ENCODE peak calls at places on chromosomes 16 and 17, in six cellular contexts. One of them, this sample, is unnamed.

GRCh38 chr16:78183886-78184553 is 84.6 kb downstream of the WWOX start:
- DNase-seq in H1: no peak
- DNase-seq in brain microvascular endothelial cell: no peak
- DNase-seq in SK-N-MC: no peak
- DNase-seq in cardiac muscle cell: no peak
- DNase-seq in neural progenitor cell: no peak
- DNase-seq in this sample: no peak

GRCh38 chr16:58853830-58854229 is 119.7 kb upstream of the GOT2 start:
- DNase-seq in H1: no peak
- DNase-seq in neural progenitor cell: peak
- DNase-seq in cardiac muscle cell: no peak
- DNase-seq in SK-N-MC: no peak
- DNase-seq in brain microvascular endothelial cell: no peak
- DNase-seq in this sample: no peak

GRCh38 chr16:4194661-4195060 is 47.2 kb downstream of the SRL start:
- DNase-seq in brain microvascular endothelial cell: no peak
- DNase-seq in neural progenitor cell: no peak
- DNase-seq in SK-N-MC: no peak
- DNase-seq in cardiac muscle cell: no peak
- DNase-seq in H1: no peak
- DNase-seq in this sample: no peak

GRCh38 chr16:76854234-76854633 is 336.8 kb upstream of the MON1B start:
- DNase-seq in neural progenitor cell: no peak
- DNase-seq in SK-N-MC: no peak
- DNase-seq in brain microvascular endothelial cell: no peak
- DNase-seq in H1: no peak
- DNase-seq in cardiac muscle cell: peak
- DNase-seq in this sample: no peak

GRCh38 chr17:76527430-76528111 is 9.9 kb downstream of the CYGB start:
- DNase-seq in cardiac muscle cell: no peak
- DNase-seq in H1: no peak
- DNase-seq in neural progenitor cell: peak
- DNase-seq in brain microvascular endothelial cell: peak
- DNase-seq in SK-N-MC: no peak
- DNase-seq in this sample: no peak

GRCh38 chr16:85269165-85269564 is 156.9 kb upstream of the CIBAR2 start:
- DNase-seq in brain microvascular endothelial cell: no peak
- DNase-seq in cardiac muscle cell: no peak
- DNase-seq in H1: no peak
- DNase-seq in SK-N-MC: no peak
- DNase-seq in neural progenitor cell: no peak
- DNase-seq in this sample: no peak

GRCh38 chr16:11603331-11603750 is 16.6 kb upstream of the LITAF start:
- DNase-seq in SK-N-MC: peak
- DNase-seq in H1: no peak
- DNase-seq in neural progenitor cell: peak
- DNase-seq in brain microvascular endothelial cell: no peak
- DNase-seq in cardiac muscle cell: no peak
- DNase-seq in this sample: no peak

GRCh38 chr17:29933379-29933778 is 3.4 kb upstream of the SSH2 start:
- DNase-seq in H1: no peak
- DNase-seq in cardiac muscle cell: peak
- DNase-seq in brain microvascular endothelial cell: peak
- DNase-seq in neural progenitor cell: peak
- DNase-seq in SK-N-MC: no peak
- DNase-seq in this sample: no peak

GRCh38 chr16:50354629-50355456 is 13.9 kb downstream of the BRD7 start:
- DNase-seq in brain microvascular endothelial cell: no peak
- DNase-seq in SK-N-MC: peak
- DNase-seq in cardiac muscle cell: peak
- DNase-seq in H1: no peak
- DNase-seq in neural progenitor cell: no peak
- DNase-seq in this sample: no peak

GRCh38 chr17:18235743-18236256 is 10.4 kb downstream of the LLGL1 start:
- DNase-seq in SK-N-MC: no peak
- DNase-seq in H1: no peak
- DNase-seq in cardiac muscle cell: no peak
- DNase-seq in neural progenitor cell: no peak
- DNase-seq in brain microvascular endothelial cell: peak
- DNase-seq in this sample: no peak

GRCh38 chr17:42846594-42847280 is 2.4 kb downstream of the AOC2 start:
- DNase-seq in SK-N-MC: no peak
- DNase-seq in neural progenitor cell: no peak
- DNase-seq in brain microvascular endothelial cell: no peak
- DNase-seq in cardiac muscle cell: no peak
- DNase-seq in H1: no peak
- DNase-seq in this sample: no peak

GRCh38 chr17:81652901-81653771 is 3.2 kb downstream of the PDE6G start:
- DNase-seq in SK-N-MC: no peak
- DNase-seq in brain microvascular endothelial cell: no peak
- DNase-seq in H1: no peak
- DNase-seq in cardiac muscle cell: no peak
- DNase-seq in neural progenitor cell: no peak
- DNase-seq in this sample: no peak

GRCh38 chr16:6066601-6067000 is 969.0 kb upstream of the EEF2KMT start:
- DNase-seq in brain microvascular endothelial cell: no peak
- DNase-seq in cardiac muscle cell: no peak
- DNase-seq in H1: no peak
- DNase-seq in SK-N-MC: no peak
- DNase-seq in neural progenitor cell: no peak
- DNase-seq in this sample: no peak

GRCh38 chr17:280216-280615 is 72.4 kb downstream of the RPH3AL start:
- DNase-seq in H1: no peak
- DNase-seq in SK-N-MC: no peak
- DNase-seq in cardiac muscle cell: no peak
- DNase-seq in neural progenitor cell: no peak
- DNase-seq in brain microvascular endothelial cell: no peak
- DNase-seq in this sample: no peak

GRCh38 chr16:82433042-82433441 is 193.7 kb upstream of the CDH13 start:
- DNase-seq in SK-N-MC: no peak
- DNase-seq in neural progenitor cell: no peak
- DNase-seq in brain microvascular endothelial cell: no peak
- DNase-seq in cardiac muscle cell: no peak
- DNase-seq in H1: no peak
- DNase-seq in this sample: no peak

GRCh38 chr17:13638855-13639458 is 37.2 kb upstream of the HS3ST3A1 start:
- DNase-seq in brain microvascular endothelial cell: no peak
- DNase-seq in SK-N-MC: no peak
- DNase-seq in neural progenitor cell: no peak
- DNase-seq in H1: no peak
- DNase-seq in cardiac muscle cell: no peak
- DNase-seq in this sample: no peak

GRCh38 chr16:728131-728889 is 1.4 kb downstream of the HAGHL start:
- DNase-seq in cardiac muscle cell: peak
- DNase-seq in H1: no peak
- DNase-seq in neural progenitor cell: peak
- DNase-seq in brain microvascular endothelial cell: peak
- DNase-seq in SK-N-MC: no peak
- DNase-seq in this sample: no peak

GRCh38 chr17:7408863-7409262 is 1.2 kb downstream of the NLGN2 start:
- DNase-seq in brain microvascular endothelial cell: no peak
- DNase-seq in neural progenitor cell: no peak
- DNase-seq in SK-N-MC: no peak
- DNase-seq in cardiac muscle cell: no peak
- DNase-seq in H1: no peak
- DNase-seq in this sample: no peak

GRCh38 chr16:53829186-53829747 is 125.3 kb downstream of the FTO start:
- DNase-seq in brain microvascular endothelial cell: peak
- DNase-seq in cardiac muscle cell: no peak
- DNase-seq in neural progenitor cell: no peak
- DNase-seq in H1: no peak
- DNase-seq in SK-N-MC: no peak
- DNase-seq in this sample: no peak

GRCh38 chr16:75761111-75761510 is 34.8 kb upstream of the CPHXL start:
- DNase-seq in neural progenitor cell: no peak
- DNase-seq in H1: no peak
- DNase-seq in brain microvascular endothelial cell: peak
- DNase-seq in SK-N-MC: no peak
- DNase-seq in cardiac muscle cell: no peak
- DNase-seq in this sample: no peak

GRCh38 chr17:7720125-7720524 is 2.6 kb downstream of the DNAH2 start:
- DNase-seq in cardiac muscle cell: no peak
- DNase-seq in brain microvascular endothelial cell: no peak
- DNase-seq in H1: no peak
- DNase-seq in neural progenitor cell: no peak
- DNase-seq in SK-N-MC: no peak
- DNase-seq in this sample: no peak

GRCh38 chr17:20995873-20996723 is 46.7 kb downstream of the USP22 start:
- DNase-seq in SK-N-MC: no peak
- DNase-seq in neural progenitor cell: no peak
- DNase-seq in H1: no peak
- DNase-seq in cardiac muscle cell: no peak
- DNase-seq in brain microvascular endothelial cell: no peak
- DNase-seq in this sample: no peak

GRCh38 chr17:81387235-81388060 is 7.8 kb upstream of the BAHCC1 start:
- DNase-seq in SK-N-MC: no peak
- DNase-seq in brain microvascular endothelial cell: no peak
- DNase-seq in cardiac muscle cell: peak
- DNase-seq in H1: no peak
- DNase-seq in neural progenitor cell: peak
- DNase-seq in this sample: no peak

GRCh38 chr16:54930034-54930938 is at the start of gene IRX5:
- DNase-seq in H1: peak
- DNase-seq in neural progenitor cell: peak
- DNase-seq in brain microvascular endothelial cell: peak
- DNase-seq in SK-N-MC: no peak
- DNase-seq in cardiac muscle cell: peak
- DNase-seq in this sample: no peak

GRCh38 chr17:12365805-12366204 is 299.9 kb upstream of the MYOCD start:
- DNase-seq in SK-N-MC: no peak
- DNase-seq in cardiac muscle cell: peak
- DNase-seq in neural progenitor cell: no peak
- DNase-seq in H1: no peak
- DNase-seq in brain microvascular endothelial cell: no peak
- DNase-seq in this sample: no peak

GRCh38 chr16:50547340-50547865 is 793 bp upstream of the NKD1 start:
- DNase-seq in cardiac muscle cell: peak
- DNase-seq in SK-N-MC: no peak
- DNase-seq in neural progenitor cell: peak
- DNase-seq in H1: no peak
- DNase-seq in brain microvascular endothelial cell: no peak
- DNase-seq in this sample: no peak

GRCh38 chr16:4015275-4015990 is 100.8 kb downstream of the ADCY9 start:
- DNase-seq in H1: no peak
- DNase-seq in cardiac muscle cell: no peak
- DNase-seq in neural progenitor cell: no peak
- DNase-seq in SK-N-MC: no peak
- DNase-seq in brain microvascular endothelial cell: no peak
- DNase-seq in this sample: no peak

GRCh38 chr16:1615761-1616160 is 3.6 kb downstream of the CRAMP1 start:
- DNase-seq in SK-N-MC: no peak
- DNase-seq in H1: no peak
- DNase-seq in brain microvascular endothelial cell: no peak
- DNase-seq in neural progenitor cell: no peak
- DNase-seq in cardiac muscle cell: no peak
- DNase-seq in this sample: no peak

GRCh38 chr16:17296412-17296811 is 174.3 kb downstream of the XYLT1 start:
- DNase-seq in neural progenitor cell: peak
- DNase-seq in H1: no peak
- DNase-seq in SK-N-MC: no peak
- DNase-seq in brain microvascular endothelial cell: no peak
- DNase-seq in cardiac muscle cell: peak
- DNase-seq in this sample: no peak

GRCh38 chr16:68362952-68363846 is 52.4 kb downstream of the PRMT7 start:
- DNase-seq in cardiac muscle cell: no peak
- DNase-seq in brain microvascular endothelial cell: no peak
- DNase-seq in neural progenitor cell: no peak
- DNase-seq in H1: no peak
- DNase-seq in SK-N-MC: no peak
- DNase-seq in this sample: no peak

GRCh38 chr17:52647411-52647810 is 488.9 kb upstream of the CA10 start:
- DNase-seq in H1: no peak
- DNase-seq in brain microvascular endothelial cell: no peak
- DNase-seq in SK-N-MC: no peak
- DNase-seq in cardiac muscle cell: no peak
- DNase-seq in neural progenitor cell: no peak
- DNase-seq in this sample: no peak

GRCh38 chr17:81808778-81809555 is 5.0 kb downstream of the GCGR start:
- DNase-seq in cardiac muscle cell: no peak
- DNase-seq in neural progenitor cell: no peak
- DNase-seq in H1: no peak
- DNase-seq in brain microvascular endothelial cell: no peak
- DNase-seq in SK-N-MC: no peak
- DNase-seq in this sample: no peak

GRCh38 chr16:84143784-84144199 is 1.2 kb downstream of the HSDL1 start:
- DNase-seq in SK-N-MC: no peak
- DNase-seq in neural progenitor cell: peak
- DNase-seq in H1: no peak
- DNase-seq in cardiac muscle cell: peak
- DNase-seq in brain microvascular endothelial cell: no peak
- DNase-seq in this sample: no peak
- H3K4me3 ChIP-seq in SK-N-MC: peak
- H3K4me3 ChIP-seq in neural progenitor cell: peak
- H3K4me3 ChIP-seq in H1: peak
- H3K4me3 ChIP-seq in cardiac muscle cell: peak
- H3K4me3 ChIP-seq in brain microvascular endothelial cell: peak
- H3K4me3 ChIP-seq in this sample: peak

DNA sequence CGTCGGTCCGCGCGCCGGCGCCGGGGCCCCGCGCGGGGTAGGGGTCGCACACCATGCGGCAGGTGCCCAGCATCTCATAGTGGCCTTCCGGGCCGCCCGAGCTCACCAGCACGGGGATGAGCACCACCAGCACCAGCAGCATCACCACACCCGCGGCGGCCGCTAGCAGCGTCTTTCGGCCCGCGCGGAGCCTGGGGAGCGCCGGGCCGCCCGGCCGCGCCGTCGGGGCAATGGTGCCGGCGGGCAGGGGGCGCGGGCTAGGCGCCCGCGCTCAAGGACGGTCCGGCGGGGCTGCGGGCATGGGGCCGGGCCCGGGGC is 237 bp downstream of the C1QL1 start:
- DNase-seq in neural progenitor cell: no peak
- DNase-seq in brain microvascular endothelial cell: no peak
- DNase-seq in SK-N-MC: no peak
- DNase-seq in H1: no peak
- DNase-seq in cardiac muscle cell: no peak
- DNase-seq in this sample: no peak
- H3K4me3 ChIP-seq in neural progenitor cell: peak
- H3K4me3 ChIP-seq in brain microvascular endothelial cell: no peak
- H3K4me3 ChIP-seq in SK-N-MC: peak
- H3K4me3 ChIP-seq in H1: no peak
- H3K4me3 ChIP-seq in cardiac muscle cell: peak
- H3K4me3 ChIP-seq in this sample: peak

DNA sequence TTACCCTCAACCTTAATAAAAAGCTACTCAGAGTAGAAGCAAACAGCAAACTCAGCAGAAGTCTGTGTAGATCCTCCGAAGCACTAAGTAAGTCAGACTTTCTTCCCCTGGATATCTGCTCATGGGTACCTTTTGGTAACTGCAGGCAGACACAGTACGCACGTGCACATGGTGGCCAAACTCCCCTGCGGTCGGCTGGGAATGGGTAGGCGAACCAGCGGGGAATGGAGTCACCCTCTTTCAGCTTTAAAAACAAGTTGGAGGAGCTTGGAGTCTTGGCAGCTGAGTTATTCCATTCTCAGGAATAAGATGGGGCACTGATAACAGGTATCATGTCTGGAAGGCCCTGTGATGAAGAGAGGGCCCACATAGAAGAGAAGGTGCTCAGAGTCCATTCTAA is 16.3 kb downstream of the CYB561 start:
- DNase-seq in H1: no peak
- DNase-seq in SK-N-MC: no peak
- DNase-seq in brain microvascular endothelial cell: no peak
- DNase-seq in neural progenitor cell: no peak
- DNase-seq in cardiac muscle cell: no peak
- DNase-seq in this sample: no peak
- H3K4me3 ChIP-seq in H1: no peak
- H3K4me3 ChIP-seq in SK-N-MC: no peak
- H3K4me3 ChIP-seq in brain microvascular endothelial cell: no peak
- H3K4me3 ChIP-seq in neural progenitor cell: no peak
- H3K4me3 ChIP-seq in cardiac muscle cell: no peak
- H3K4me3 ChIP-seq in this sample: no peak

GRCh38 chr16:88938933-88939813 is 37.8 kb downstream of the CBFA2T3 start:
- DNase-seq in SK-N-MC: no peak
- DNase-seq in brain microvascular endothelial cell: no peak
- DNase-seq in neural progenitor cell: no peak
- DNase-seq in cardiac muscle cell: no peak
- DNase-seq in H1: no peak
- DNase-seq in this sample: no peak
- H3K4me3 ChIP-seq in SK-N-MC: no peak
- H3K4me3 ChIP-seq in brain microvascular endothelial cell: no peak
- H3K4me3 ChIP-seq in neural progenitor cell: no peak
- H3K4me3 ChIP-seq in cardiac muscle cell: no peak
- H3K4me3 ChIP-seq in H1: no peak
- H3K4me3 ChIP-seq in this sample: peak

This sample was measured in vagina.